ENCODE peak calls at places on chromosomes 3 and 15, in six cellular contexts. P, T, V, R, S and H are unnamed samples.

GRCh38 chr15:64877435-64877834 is 34.3 kb upstream of the ANKDD1A start:
- DNase-seq in P (peak; percentile 85), T (peak; percentile 85), V (no peak), R (peak; percentile 40), S (peak; percentile 59), H (no peak)

GRCh38 chr3:131733086-131733841 is 230.5 kb upstream of the MRPL3 start:
- DNase-seq in P (no peak), T (no peak), V (no peak), R (no peak), S (no peak), H (no peak)

GRCh38 chr15:91997163-91997562 is 143.7 kb downstream of the SLCO3A1 start:
- DNase-seq in P (no peak), T (no peak), V (no peak), R (no peak), S (no peak), H (no peak)

GRCh38 chr15:23497710-23498111 is 50.7 kb upstream of the GOLGA6L2 start:
- DNase-seq in P (no peak), T (no peak), V (no peak), R (peak; percentile 24), S (no peak), H (no peak)

GRCh38 chr3:86837871-86838270 is 153.1 kb downstream of the VGLL3 start:
- DNase-seq in P (no peak), T (no peak), V (no peak), R (no peak), S (no peak), H (no peak)

GRCh38 chr15:29124581-29125381 is 144.8 kb downstream of the NSMCE3 start:
- DNase-seq in P (no peak), T (no peak), V (no peak), R (no peak), S (no peak), H (no peak)

GRCh38 chr3:189685854-189686253 is 54.7 kb downstream of the TP63 start:
- DNase-seq in P (no peak), T (no peak), V (no peak), R (no peak), S (no peak), H (no peak)

GRCh38 chr15:79314186-79314585 is 3.3 kb downstream of the TMED3 start:
- DNase-seq in P (no peak), T (no peak), V (no peak), R (no peak), S (no peak), H (no peak)

GRCh38 chr3:111851511-111851954 is 7.5 kb upstream of the PHLDB2 start:
- DNase-seq in P (no peak), T (no peak), V (no peak), R (no peak), S (no peak), H (no peak)

GRCh38 chr3:98602078-98602678 is 8.8 kb upstream of the CPOX start:
- DNase-seq in P (no peak), T (peak; percentile 34), V (no peak), R (peak; percentile 73), S (no peak), H (no peak)

GRCh38 chr3:46558184-46559029 is 7.7 kb downstream of the LRRC2 start:
- DNase-seq in P (peak; percentile 84), T (peak; percentile 57), V (peak; percentile 79), R (peak; percentile 89), S (peak; percentile 88), H (no peak)
- TF ChIP-seq CTCF in P (no peak), T (no peak), V (peak; percentile 73), R (peak; percentile 69), S (peak; percentile 65), H (peak; percentile 58)

GRCh38 chr3:72152551-72153476 is 367.9 kb upstream of the PROK2 start:
- DNase-seq in P (peak; percentile 84), T (peak; percentile 63), V (peak; percentile 72), R (no peak), S (peak; percentile 61), H (no peak)
- TF ChIP-seq POLR2A in P (no peak), T (no peak), V (no peak), R (no peak), S (no peak), H (no peak)

GRCh38 chr3:191244242-191244867 is 45.3 kb downstream of the OSTN start:
- DNase-seq in P (no peak), T (no peak), V (no peak), R (no peak), S (no peak), H (no peak)
- TF ChIP-seq CTCF in P (no peak), T (peak; percentile 39), V (peak; percentile 29), R (no peak), S (no peak), H (peak; percentile 38)

GRCh38 chr15:69298697-69299441 is at the start of gene PAQR5:
- DNase-seq in P (no peak), T (peak; percentile 67), V (no peak), R (no peak), S (no peak), H (no peak)
- TF ChIP-seq POLR2A in P (no peak), T (peak; percentile 61), V (no peak), R (no peak), S (no peak), H (peak; percentile 8)

DNA sequence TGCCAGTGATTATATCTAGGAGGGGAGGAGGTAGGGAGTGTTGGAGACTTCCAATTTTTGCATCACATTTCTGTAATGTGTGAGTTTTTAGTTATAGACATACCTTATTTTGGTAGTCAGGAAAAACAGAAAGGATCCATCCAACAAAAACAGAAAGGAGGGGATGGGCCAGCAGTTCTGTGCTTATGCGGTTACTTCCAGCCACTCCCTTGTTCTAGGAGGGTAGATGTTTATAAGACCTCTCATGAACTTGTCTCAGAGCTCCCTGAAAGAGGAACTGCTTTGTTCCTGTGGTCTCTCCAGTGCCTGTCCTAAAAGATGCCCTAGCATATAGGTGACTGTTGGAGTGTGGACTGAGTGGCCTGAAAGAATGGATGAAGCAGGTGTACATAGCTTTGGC is 323.3 kb downstream of the CACNA2D3 start:
- DNase-seq in P (no peak), T (no peak), V (no peak), R (no peak), S (no peak), H (no peak)
- TF ChIP-seq CTCF in P (no peak), T (no peak), V (no peak), R (no peak), S (no peak), H (no peak)

GRCh38 chr15:57565326-57565725 is 26.4 kb upstream of the MYZAP start:
- DNase-seq in P (no peak), T (no peak), V (no peak), R (peak; percentile 49), S (no peak), H (no peak)

GRCh38 chr15:57560976-57561711 is 30.6 kb upstream of the MYZAP start:
- DNase-seq in P (peak; percentile 81), T (peak; percentile 87), V (peak; percentile 62), R (peak; percentile 73), S (peak; percentile 70), H (peak; percentile 16)

GRCh38 chr15:57563416-57563815 is 28.3 kb upstream of the MYZAP start:
- DNase-seq in P (no peak), T (no peak), V (no peak), R (no peak), S (no peak), H (no peak)

GRCh38 chr15:57559875-57560274 is 31.8 kb upstream of the MYZAP start:
- DNase-seq in P (peak; percentile 50), T (peak; percentile 70), V (peak; percentile 62), R (peak; percentile 58), S (peak; percentile 59), H (no peak)

DNA sequence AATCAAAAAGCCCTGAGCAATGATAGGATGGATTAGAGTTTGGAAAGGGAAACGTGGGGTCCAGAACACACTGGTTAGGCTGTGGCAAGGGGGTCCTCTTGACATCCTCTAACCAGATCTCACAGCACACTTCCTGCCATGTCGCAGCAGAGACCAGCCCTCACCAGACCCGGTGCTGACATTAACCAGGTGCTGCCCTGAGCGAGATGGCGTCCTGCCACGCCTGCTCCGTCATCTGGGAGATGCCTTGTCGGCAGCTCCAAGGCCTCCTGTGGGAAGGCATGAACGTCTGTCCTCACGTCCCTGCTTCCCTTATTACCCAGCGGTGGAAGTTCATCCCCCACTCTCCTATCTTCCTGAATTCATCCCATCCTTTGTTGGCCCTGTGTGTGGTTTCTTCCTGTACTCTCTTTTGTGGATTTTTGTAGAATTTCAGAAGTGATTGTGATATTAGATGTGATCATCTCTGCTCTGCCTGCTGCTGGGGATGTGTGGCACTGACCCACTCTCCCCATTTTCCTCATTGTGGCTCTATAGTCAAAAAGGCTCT is 29.4 kb upstream of the MYZAP start:
- DNase-seq in P (no peak), T (peak; percentile 71), V (no peak), R (no peak), S (no peak), H (no peak)
- TF ChIP-seq POLR2A in P (no peak), T (no peak), V (no peak), R (no peak), S (no peak), H (no peak)

DNA sequence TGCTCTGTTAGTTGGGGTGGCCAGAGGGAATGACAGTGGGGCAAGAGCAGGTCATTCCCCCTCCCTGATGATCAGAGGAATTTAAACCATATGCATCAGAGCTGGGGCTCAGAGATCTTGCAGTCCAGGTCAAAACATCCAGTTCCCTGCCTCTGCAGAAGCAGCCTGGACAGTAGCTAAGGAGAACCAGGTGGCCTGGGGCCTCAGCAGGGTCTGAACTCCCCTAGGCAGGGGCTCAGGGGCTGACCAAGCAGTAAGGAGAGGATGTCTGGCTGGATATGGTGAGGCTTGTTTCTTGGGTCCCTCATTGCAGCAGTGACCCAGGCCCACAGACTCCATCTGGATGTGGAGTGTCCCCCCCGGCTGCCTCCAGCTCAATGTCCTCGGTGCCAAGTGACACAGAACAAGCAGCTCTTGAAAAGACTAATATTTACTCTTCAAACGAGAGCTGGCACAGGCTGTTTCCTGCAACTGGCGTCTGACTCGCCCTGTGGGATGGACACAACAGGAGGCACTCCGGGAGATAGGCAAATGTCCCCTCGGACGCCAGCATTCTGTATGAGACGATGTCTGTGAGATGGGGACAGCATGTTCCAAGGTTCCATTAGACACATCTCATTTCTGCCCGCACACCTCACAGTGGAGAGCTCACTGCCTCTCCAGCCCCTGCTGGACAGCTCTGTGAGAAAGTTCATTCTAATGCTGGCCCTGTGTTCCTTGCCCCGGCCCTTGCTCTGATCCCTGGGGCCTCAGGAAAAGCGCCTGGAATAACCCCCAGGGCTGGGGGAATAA is 37.1 kb downstream of the SEC22C start:
- DNase-seq in P (no peak), T (no peak), V (peak; percentile 81), R (no peak), S (peak; percentile 24), H (no peak)
- TF ChIP-seq CTCF in P (no peak), T (no peak), V (no peak), R (no peak), S (no peak), H (no peak)